ENCODE peak calls at places on chromosomes 2 and 18, in ten cellular contexts. F is NCI-H2081, H is T-cell, L is ureter, N is putamen, E is NT2/D1, A is astrocyte of the spinal cord, X is breast epithelium, S is small intestine, O is vagina. B is an unnamed sample.

GRCh38 chr18:1663879-1664705 is 759.4 kb downstream of the ADCYAP1 start:
- DNase-seq in F (peak; percentile 21), H (no peak), L (peak; percentile 43), N (no peak), E (peak; percentile 36), A (peak; percentile 15), X (no peak), S (peak; percentile 11), O (no peak), B (peak; percentile 4)

GRCh38 chr18:24490545-24490944 is 30.1 kb downstream of the HRH4 start:
- DNase-seq in F (no peak), H (no peak), L (no peak), N (no peak), E (no peak), A (no peak), X (no peak), S (no peak), O (no peak), B (no peak)

GRCh38 chr2:202032841-202033316 is 776 bp upstream of the FZD7 start:
- DNase-seq in F (no peak), H (peak; percentile 11), L (peak; percentile 72), N (no peak), E (no peak), A (peak; percentile 67), X (peak; percentile 61), S (peak; percentile 63), O (no peak), B (peak; percentile 71)

GRCh38 chr2:184760931-184761330 is 162.6 kb downstream of the ZNF804A start:
- DNase-seq in F (no peak), H (no peak), L (no peak), N (no peak), E (no peak), A (no peak), X (no peak), S (no peak), O (no peak), B (no peak)

GRCh38 chr2:167480986-167481309 is 592.7 kb downstream of the XIRP2 start:
- DNase-seq in F (no peak), H (no peak), L (no peak), N (no peak), E (peak; percentile 27), A (no peak), X (no peak), S (no peak), O (no peak), B (no peak)

GRCh38 chr2:96788393-96789244 is 27.4 kb upstream of the CNNM3 start:
- DNase-seq in F (no peak), H (no peak), L (no peak), N (no peak), E (no peak), A (no peak), X (no peak), S (peak; percentile 89), O (no peak), B (peak; percentile 81)

GRCh38 chr2:214076527-214076926 is 334.3 kb upstream of the VWC2L start:
- DNase-seq in F (no peak), H (no peak), L (no peak), N (no peak), E (no peak), A (no peak), X (no peak), S (no peak), O (no peak), B (no peak)

GRCh38 chr18:32333781-32334180 is 136.9 kb downstream of the GAREM1 start:
- DNase-seq in F (peak; percentile 23), H (no peak), L (no peak), N (no peak), E (no peak), A (no peak), X (no peak), S (no peak), O (no peak), B (no peak)

GRCh38 chr2:39623916-39624315 is 41.8 kb upstream of the TMEM178A start:
- DNase-seq in F (no peak), H (no peak), L (no peak), N (peak; percentile 67), E (no peak), A (no peak), X (no peak), S (no peak), O (no peak), B (peak; percentile 95)

GRCh38 chr2:201882353-201883095 is 76.2 kb downstream of the CDK15 start:
- DNase-seq in F (peak; percentile 55), H (no peak), L (no peak), N (no peak), E (no peak), A (peak; percentile 76), X (no peak), S (peak; percentile 21), O (no peak), B (no peak)

GRCh38 chr2:166293984-166294383 is 81.8 kb downstream of the SCN9A start:
- DNase-seq in F (no peak), H (no peak), L (no peak), N (no peak), E (no peak), A (peak; percentile 29), X (no peak), S (no peak), O (no peak), B (no peak)

GRCh38 chr2:26764078-26764887 is at the start of gene SLC35F6:
- DNase-seq in F (peak; percentile 83), H (peak; percentile 79), L (peak; percentile 84), N (peak; percentile 81), E (no peak), A (peak; percentile 71), X (peak; percentile 65), S (peak; percentile 83), O (no peak), B (peak; percentile 85)

GRCh38 chr2:231640646-231641111 is 48.0 kb downstream of the TEX44 start:
- DNase-seq in F (no peak), H (no peak), L (no peak), N (no peak), E (no peak), A (peak; percentile 32), X (peak; percentile 69), S (peak; percentile 34), O (no peak), B (peak; percentile 58)

GRCh38 chr2:160747771-160748170 is 254.2 kb upstream of the RBMS1 start:
- DNase-seq in F (no peak), H (no peak), L (no peak), N (peak; percentile 59), E (no peak), A (peak; percentile 57), X (no peak), S (no peak), O (no peak), B (no peak)

GRCh38 chr2:64141711-64142405 is 2.4 kb downstream of the PELI1 start:
- DNase-seq in F (no peak), H (no peak), L (no peak), N (no peak), E (no peak), A (peak; percentile 53), X (no peak), S (peak; percentile 39), O (no peak), B (no peak)

GRCh38 chr18:43620936-43621335 is 343.6 kb upstream of the SYT4 start:
- DNase-seq in F (peak; percentile 62), H (no peak), L (no peak), N (peak; percentile 3), E (peak; percentile 3), A (peak; percentile 22), X (no peak), S (peak; percentile 36), O (no peak), B (no peak)

GRCh38 chr18:4017479-4017878 is 437.6 kb downstream of the DLGAP1 start:
- DNase-seq in F (peak; percentile 32), H (no peak), L (no peak), N (no peak), E (no peak), A (no peak), X (no peak), S (peak; percentile 29), O (no peak), B (no peak)

GRCh38 chr2:31255911-31256571 is 22.1 kb downstream of the EHD3 start:
- DNase-seq in F (no peak), H (no peak), L (no peak), N (no peak), E (no peak), A (no peak), X (no peak), S (peak; percentile 40), O (no peak), B (no peak)

GRCh38 chr18:10495936-10496335 is 29.9 kb upstream of the NAPG start:
- DNase-seq in F (no peak), H (no peak), L (no peak), N (no peak), E (no peak), A (no peak), X (no peak), S (no peak), O (no peak), B (no peak)

GRCh38 chr2:137031731-137032130 is 266.4 kb downstream of the THSD7B start:
- DNase-seq in F (no peak), H (no peak), L (no peak), N (no peak), E (no peak), A (no peak), X (no peak), S (no peak), O (no peak), B (no peak)

GRCh38 chr2:46697830-46698323 is 217.7 kb downstream of the MCFD2 start:
- DNase-seq in F (no peak), H (no peak), L (no peak), N (peak; percentile 22), E (peak; percentile 3), A (no peak), X (no peak), S (peak; percentile 80), O (no peak), B (no peak)

GRCh38 chr2:42808301-42808700 is 15.9 kb upstream of the HAAO start:
- DNase-seq in F (no peak), H (no peak), L (peak; percentile 20), N (no peak), E (no peak), A (no peak), X (peak; percentile 12), S (no peak), O (peak; percentile 58), B (no peak)

GRCh38 chr18:3952031-3952430 is 502.1 kb downstream of the TGIF1 start:
- DNase-seq in F (no peak), H (no peak), L (no peak), N (peak; percentile 42), E (no peak), A (no peak), X (no peak), S (no peak), O (no peak), B (no peak)

GRCh38 chr2:120503793-120504571 is 158.0 kb downstream of the INHBB start:
- DNase-seq in F (no peak), H (no peak), L (no peak), N (no peak), E (no peak), A (no peak), X (no peak), S (peak; percentile 63), O (no peak), B (no peak)

GRCh38 chr2:152247337-152247695 is 71.8 kb upstream of the STAM2 start:
- DNase-seq in F (no peak), H (no peak), L (no peak), N (peak; percentile 17), E (no peak), A (peak; percentile 32), X (no peak), S (no peak), O (no peak), B (no peak)

GRCh38 chr2:101479328-101479727 is 4.4 kb upstream of the RFX8 start:
- DNase-seq in F (peak; percentile 6), H (no peak), L (no peak), N (no peak), E (no peak), A (no peak), X (no peak), S (no peak), O (no peak), B (no peak)

GRCh38 chr2:30321466-30321865 is 90.1 kb downstream of the LBH start:
- DNase-seq in F (no peak), H (no peak), L (no peak), N (peak; percentile 32), E (no peak), A (peak; percentile 7), X (no peak), S (no peak), O (no peak), B (no peak)

GRCh38 chr2:189876271-189876670 is 92.0 kb downstream of the PMS1 start:
- DNase-seq in F (no peak), H (no peak), L (no peak), N (no peak), E (no peak), A (no peak), X (no peak), S (no peak), O (no peak), B (no peak)

B was measured in thyroid gland.